ENCODE peak calls at places on chromosomes 13 and 19, in four cellular contexts. B, P, G and Q are unnamed samples.

GRCh38 chr19:55867101-55867500 is 30.8 kb downstream of the NLRP4 start:
- DNase-seq in G (no peak), B (no peak), P (no peak), Q (no peak)

GRCh38 chr19:13012690-13013608 is 17.7 kb downstream of the NFIX start:
- DNase-seq in B (peak; percentile 75), P (peak; percentile 96), G (no peak), Q (no peak)

GRCh38 chr19:4246767-4247593 is at the start of gene YJU2:
- DNase-seq in G (peak; percentile 96), B (peak; percentile 99), P (peak; percentile 99), Q (peak; percentile 99)

GRCh38 chr19:10102787-10103236 is 334 bp upstream of the ANGPTL6 start:
- DNase-seq in P (no peak), B (no peak), G (no peak), Q (no peak)

GRCh38 chr13:94218537-94218936 is 260.9 kb downstream of the DCT start:
- DNase-seq in B (no peak), P (no peak), G (no peak), Q (no peak)

GRCh38 chr19:52140077-52140710 is 456 bp upstream of the ZNF616 start:
- DNase-seq in G (no peak), B (no peak), P (no peak), Q (no peak)

GRCh38 chr13:100594255-100594654 is 5.7 kb upstream of the GGACT start:
- DNase-seq in G (no peak), B (no peak), P (no peak), Q (no peak)

GRCh38 chr19:46860846-46861690 is at the start of gene ARHGAP35:
- DNase-seq in G (no peak), B (no peak), P (peak; percentile 81), Q (peak; percentile 65)

GRCh38 chr13:108342369-108343289 is 73.1 kb downstream of the TNFSF13B start:
- DNase-seq in B (peak; percentile 55), G (no peak), P (no peak), Q (no peak)

GRCh38 chr13:109605846-109606245 is 180.5 kb downstream of the IRS2 start:
- DNase-seq in B (no peak), G (no peak), P (no peak), Q (no peak)

GRCh38 chr13:50893211-50893852 is 16.3 kb upstream of the RNASEH2B start:
- DNase-seq in P (no peak), G (no peak), B (peak; percentile 71), Q (no peak)

GRCh38 chr13:110661256-110661655 is 44.7 kb downstream of the CARS2 start:
- DNase-seq in G (no peak), B (peak; percentile 41), P (no peak), Q (no peak)

GRCh38 chr19:13850910-13851753 is 25.8 kb upstream of the NANOS3 start:
- DNase-seq in B (peak; percentile 98), P (no peak), G (no peak), Q (peak; percentile 89)

GRCh38 chr13:111183959-111184684 is 69.0 kb downstream of the ARHGEF7 start:
- DNase-seq in P (no peak), G (no peak), B (no peak), Q (no peak)

GRCh38 chr13:79860757-79861156 is 379.8 kb downstream of the NDFIP2 start:
- DNase-seq in P (no peak), B (no peak), G (no peak), Q (no peak)

GRCh38 chr13:111893071-111893606 is 173.8 kb upstream of the SOX1 start:
- DNase-seq in P (no peak), G (no peak), B (no peak), Q (no peak)

GRCh38 chr13:20702945-20703784 is at the start of gene IL17D:
- DNase-seq in G (no peak), B (peak; percentile 16), P (peak; percentile 68), Q (no peak)

GRCh38 chr13:29438772-29439171 is 156.7 kb downstream of the SLC7A1 start:
- DNase-seq in G (no peak), P (no peak), B (no peak), Q (no peak)

GRCh38 chr19:15427350-15427700 is 8.5 kb upstream of the AKAP8L start:
- DNase-seq in B (no peak), G (no peak), P (no peak), Q (no peak)

GRCh38 chr19:23917856-23918255 is 3.2 kb downstream of the ZNF726 start:
- DNase-seq in G (no peak), B (no peak), P (no peak), Q (peak; percentile 77)

GRCh38 chr13:34931572-34931971 is 10.5 kb upstream of the NBEA start:
- DNase-seq in G (no peak), P (no peak), B (no peak), Q (no peak)